ENCODE peak calls at places on chromosomes 11 and 22, in four cellular contexts. H is fibroblast of lung, T is GM23338, J is HCT116. E is an unnamed sample.

GRCh38 chr11:11810764-11811726 is 30.7 kb upstream of the USP47 start:
- DNase-seq in H (no peak), T (peak), J (peak), E (no peak)

GRCh38 chr11:106468091-106468490 is 390.6 kb downstream of the AASDHPPT start:
- DNase-seq in T (no peak), J (no peak), H (peak), E (no peak)

GRCh38 chr22:46641829-46642266 is 21.7 kb downstream of the GRAMD4 start:
- DNase-seq in H (peak), J (no peak), T (no peak), E (no peak)

GRCh38 chr11:117657801-117658200 is 139.2 kb downstream of the DSCAML1 start:
- DNase-seq in J (no peak), T (no peak), H (no peak), E (no peak)

GRCh38 chr22:20440637-20441591 is 3.3 kb upstream of the SCARF2 start:
- DNase-seq in T (no peak), J (no peak), H (no peak), E (no peak)

GRCh38 chr22:48675828-48676145 is 1151.9 kb downstream of the BRD1 start:
- DNase-seq in T (no peak), H (no peak), J (no peak), E (no peak)

GRCh38 chr11:109000531-109000930 is 335.7 kb downstream of the DDX10 start:
- DNase-seq in J (no peak), H (no peak), T (no peak), E (no peak)

GRCh38 chr11:20518323-20518834 is 81.0 kb upstream of the SLC6A5 start:
- DNase-seq in J (no peak), H (no peak), T (no peak), E (no peak)

GRCh38 chr11:57964660-57965059 is 59.0 kb upstream of the OR9Q1 start:
- DNase-seq in T (no peak), J (no peak), H (no peak), E (no peak)

GRCh38 chr22:26097840-26098239 is 71.4 kb upstream of the SEZ6L start:
- DNase-seq in H (no peak), J (no peak), T (peak), E (no peak)

GRCh38 chr11:45988922-45989321 is 66.5 kb downstream of the LARGE2 start:
- DNase-seq in H (no peak), J (no peak), T (no peak), E (no peak)

GRCh38 chr11:2831826-2832717 is 53.5 kb downstream of the CDKN1C start:
- DNase-seq in T (no peak), J (no peak), H (no peak), E (no peak)

GRCh38 chr11:70324354-70325115 is 54.0 kb downstream of the PPFIA1 start:
- DNase-seq in J (no peak), H (no peak), T (no peak), E (no peak)

GRCh38 chr11:20639688-20640087 is 29.7 kb upstream of the NELL1 start:
- DNase-seq in H (no peak), T (no peak), J (no peak), E (no peak)

GRCh38 chr11:12058425-12059115 is 50.1 kb upstream of the DKK3 start:
- DNase-seq in H (no peak), T (no peak), J (no peak), E (no peak)

GRCh38 chr22:49514211-49514610 is 313.5 kb downstream of the BRD1 start:
- DNase-seq in H (no peak), T (no peak), J (no peak), E (no peak)

GRCh38 chr22:23105919-23106853 is 35.6 kb downstream of the RSPH14 start:
- DNase-seq in T (no peak), J (no peak), H (no peak), E (no peak)

GRCh38 chr11:110599207-110599606 is 113.0 kb downstream of the ARHGAP20 start:
- DNase-seq in H (no peak), J (no peak), T (no peak), E (no peak)

GRCh38 chr11:67464411-67465189 is 4.5 kb downstream of the TMEM134 start:
- DNase-seq in T (peak), H (peak), J (peak), E (peak)

GRCh38 chr11:103650330-103650729 is 386.1 kb upstream of the DDI1 start:
- DNase-seq in H (no peak), J (no peak), T (no peak), E (no peak)

DNA sequence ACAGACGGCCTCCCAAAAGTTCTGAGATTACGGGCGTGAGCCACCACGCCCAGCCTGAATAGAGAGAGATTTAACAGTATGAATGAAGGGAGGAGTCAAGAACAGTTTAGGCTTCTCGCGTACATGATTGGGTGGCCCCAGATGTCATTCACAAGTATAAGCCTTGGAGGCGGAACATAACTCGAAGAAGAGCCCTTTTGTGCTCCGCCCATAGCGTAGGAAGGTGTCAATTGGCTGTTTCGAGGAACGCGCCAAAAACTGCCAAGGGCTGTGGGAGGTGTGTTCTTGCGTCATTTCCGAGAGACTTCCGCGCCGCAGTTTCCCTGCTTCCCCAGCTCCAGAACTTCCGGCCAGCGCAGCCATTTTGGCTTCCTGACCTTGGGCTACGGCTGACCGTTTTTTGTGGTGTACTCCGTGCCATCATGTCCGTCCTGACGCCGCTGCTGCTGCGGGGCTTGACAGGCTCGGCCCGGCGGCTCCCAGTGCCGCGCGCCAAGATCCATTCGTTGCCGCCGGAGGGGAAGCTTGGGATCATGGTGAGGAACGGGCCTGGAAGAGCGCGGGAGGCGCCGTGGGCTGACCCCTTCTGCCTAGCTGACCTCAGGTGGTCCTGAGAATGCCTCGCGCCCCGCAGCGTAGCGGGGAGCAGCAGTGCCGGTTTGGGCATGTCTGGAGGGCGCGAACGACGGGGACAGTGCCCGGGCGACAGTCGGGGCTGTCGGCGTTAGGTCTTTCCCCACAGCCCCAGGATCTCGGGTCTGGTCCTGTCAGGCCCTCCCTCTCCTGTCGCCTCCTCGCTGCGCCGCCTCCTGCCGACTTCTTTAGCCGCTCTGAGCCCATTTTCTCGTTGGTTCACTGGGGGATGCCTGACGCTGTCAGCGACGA is at the start of gene COX8A:
- DNase-seq in J (peak), T (peak), H (peak), E (peak)
- TF ChIP-seq CTCF in J (no peak), T (no peak), H (peak), E (no peak)

DNA sequence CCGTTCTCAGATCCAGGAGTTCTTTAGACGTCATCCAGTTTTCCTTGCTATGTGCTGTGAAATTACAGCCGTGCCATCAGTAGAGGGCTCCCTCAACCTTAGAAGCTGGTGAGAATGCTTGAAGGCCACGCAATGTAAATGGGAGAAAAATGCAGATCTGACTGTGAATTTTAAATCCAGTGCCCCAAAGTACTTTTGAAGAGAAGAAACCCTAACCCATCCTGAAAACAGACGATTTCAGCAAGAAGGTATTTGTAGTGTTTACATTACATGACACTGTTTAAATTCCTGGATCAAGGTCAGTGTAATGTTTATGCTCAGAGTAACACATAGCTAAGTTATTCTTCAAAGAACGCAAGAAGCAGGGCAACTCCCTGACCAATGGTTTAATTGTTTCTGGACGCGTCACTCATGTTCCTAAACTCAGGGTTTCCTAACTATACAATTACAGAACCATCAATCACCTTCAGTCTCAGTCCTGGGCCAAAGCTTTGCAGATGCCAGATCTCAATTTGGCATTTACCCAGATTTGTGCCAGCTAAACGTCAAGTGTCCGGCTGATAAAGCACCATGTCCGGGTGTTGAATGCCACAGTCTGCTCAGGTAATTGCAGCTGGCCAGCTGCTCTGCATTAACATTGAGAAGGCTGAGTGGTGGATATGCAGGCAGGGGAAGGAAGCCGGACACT is 38.2 kb downstream of the ADAMTS8 start:
- DNase-seq in H (peak), T (peak), J (peak), E (no peak)
- TF ChIP-seq CTCF in H (peak), T (peak), J (peak), E (no peak)

DNA sequence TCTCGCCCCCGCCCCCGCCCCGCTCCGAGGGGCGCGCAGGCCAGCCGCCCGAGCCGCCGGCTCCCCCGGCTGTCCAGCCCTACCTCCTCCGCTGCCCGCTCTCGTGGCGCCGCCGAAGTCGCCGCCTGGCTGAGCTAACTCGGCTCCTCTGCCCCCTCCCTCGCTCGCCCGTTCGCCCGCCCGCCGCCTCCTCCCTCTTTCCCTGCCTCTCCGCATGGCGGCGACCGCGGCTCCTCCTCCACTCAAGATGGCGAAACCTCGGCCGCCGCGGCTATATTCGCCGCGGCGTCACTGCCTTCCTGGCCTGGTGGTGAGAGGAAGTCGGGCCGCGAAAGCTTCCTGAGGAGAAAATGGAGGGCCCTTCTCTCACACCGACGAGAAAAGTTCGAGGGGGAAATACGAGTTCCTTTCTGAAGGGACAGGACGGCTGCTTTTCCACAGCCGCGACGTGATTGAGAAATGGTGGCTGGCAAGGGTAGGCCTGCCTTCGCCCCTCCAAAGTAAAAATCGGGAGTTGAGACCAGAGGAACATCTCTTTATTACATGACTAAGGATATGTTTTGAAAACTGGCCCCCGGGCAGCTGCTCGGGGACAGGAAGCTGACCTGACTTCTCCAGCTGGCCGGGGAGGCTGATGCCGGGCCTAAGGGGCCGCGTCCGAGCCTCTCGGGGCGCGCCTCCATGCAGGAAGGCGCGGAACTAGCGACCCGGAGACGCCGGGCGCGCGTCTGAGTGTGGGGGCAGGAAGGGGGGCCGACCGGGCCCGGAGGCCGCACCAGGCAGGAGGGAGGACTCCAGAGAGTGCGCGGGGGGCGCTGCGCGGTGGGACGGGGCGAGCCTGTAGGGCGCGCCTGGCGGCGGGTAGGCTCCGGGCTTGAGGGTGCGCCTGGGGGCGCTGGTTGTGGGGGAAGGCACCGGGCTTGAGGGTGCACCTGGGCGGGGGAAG is at the start of gene DDX6:
- DNase-seq in T (peak), H (peak), J (peak), E (peak)
- TF ChIP-seq CTCF in T (no peak), H (peak), J (peak), E (no peak)

GRCh38 chr22:41948142-41948541 is 1.2 kb upstream of the CENPM start:
- DNase-seq in H (no peak), J (no peak), T (no peak), E (no peak)

GRCh38 chr22:41949297-41949965 is 2.5 kb upstream of the CENPM start:
- DNase-seq in J (no peak), H (no peak), T (no peak), E (no peak)

GRCh38 chr22:41952713-41953112 is 763 bp downstream of the SMIM45 start:
- DNase-seq in H (no peak), J (no peak), T (no peak), E (no peak)

GRCh38 chr22:41947181-41948080 is 479 bp upstream of the CENPM start:
- DNase-seq in H (no peak), T (no peak), J (no peak), E (no peak)

GRCh38 chr22:41951898-41952474 is at the start of gene SMIM45:
- DNase-seq in J (no peak), T (peak), H (no peak), E (peak)
- TF ChIP-seq CTCF in J (no peak), T (peak), H (no peak), E (no peak)

GRCh38 chr22:28438183-28438778 is 241.4 kb downstream of the TTC28 start:
- DNase-seq in H (no peak), J (no peak), T (no peak), E (no peak)

GRCh38 chr22:28441720-28442263 is 237.8 kb downstream of the TTC28 start:
- DNase-seq in J (no peak), H (no peak), T (no peak), E (no peak)

GRCh38 chr22:28442951-28443876 is 236.4 kb downstream of the TTC28 start:
- DNase-seq in J (no peak), H (peak), T (peak), E (peak)

GRCh38 chr22:28442264-28442950 is 237.2 kb downstream of the TTC28 start:
- DNase-seq in T (peak), H (peak), J (peak), E (peak)

GRCh38 chr22:28440517-28441366 is 238.9 kb downstream of the TTC28 start:
- DNase-seq in T (no peak), J (no peak), H (peak), E (no peak)
- TF ChIP-seq CTCF in T (no peak), J (no peak), H (peak), E (peak)

GRCh38 chr11:66115638-66116410 is 45.8 kb downstream of the PACS1 start:
- DNase-seq in J (no peak), H (no peak), T (no peak), E (no peak)
- TF ChIP-seq CTCF in J (no peak), H (no peak), T (no peak), E (no peak)

E was measured in glutamatergic neuron.